ENCODE peak calls at places on chromosome 3, in eight cellular contexts. F, A, O, E, Y, M, V and Q are unnamed samples.

GRCh38 chr3:179512398-179512797 is 50.3 kb upstream of the ACTL6A start:
- DNase-seq in F (no peak), A (no peak), O (no peak), E (no peak), Y (no peak), M (no peak), V (no peak), Q (no peak)

GRCh38 chr3:146577662-146578061 is 27.5 kb downstream of the PLSCR5 start:
- DNase-seq in F (peak), A (peak), O (no peak), E (peak), Y (no peak), M (peak), V (no peak), Q (no peak)

GRCh38 chr3:57983734-57984518 is 24.3 kb upstream of the FLNB start:
- DNase-seq in F (peak), A (peak), O (peak), E (peak), Y (no peak), M (peak), V (peak), Q (peak)

GRCh38 chr3:127951276-127951675 is 36.2 kb downstream of the KBTBD12 start:
- DNase-seq in F (peak), A (no peak), O (no peak), E (no peak), Y (no peak), M (no peak), V (no peak), Q (no peak)

GRCh38 chr3:65354880-65355279 is 667.1 kb upstream of the ADAMTS9 start:
- DNase-seq in F (no peak), A (no peak), O (no peak), E (no peak), Y (no peak), M (no peak), V (no peak), Q (no peak)

GRCh38 chr3:168002786-168003368 is 92.8 kb downstream of the GOLIM4 start:
- DNase-seq in F (peak), A (no peak), O (peak), E (no peak), Y (no peak), M (peak), V (peak), Q (no peak)

GRCh38 chr3:34882764-34883163 is 756.6 kb upstream of the ARPP21 start:
- DNase-seq in F (peak), A (no peak), O (no peak), E (no peak), Y (no peak), M (peak), V (no peak), Q (no peak)

GRCh38 chr3:26579126-26579525 is 43.4 kb upstream of the LRRC3B start:
- DNase-seq in F (no peak), A (no peak), O (no peak), E (no peak), Y (no peak), M (no peak), V (no peak), Q (no peak)

GRCh38 chr3:59660376-59660775 is 610.6 kb upstream of the CFAP20DC start:
- DNase-seq in F (no peak), A (no peak), O (no peak), E (no peak), Y (no peak), M (no peak), V (peak), Q (no peak)

GRCh38 chr3:44896449-44896848 is 22.0 kb downstream of the TGM4 start:
- DNase-seq in F (no peak), A (no peak), O (no peak), E (no peak), Y (no peak), M (no peak), V (no peak), Q (no peak)

GRCh38 chr3:5186089-5186853 is 1.2 kb upstream of the EDEM1 start:
- DNase-seq in F (no peak), A (no peak), O (no peak), E (no peak), Y (no peak), M (no peak), V (no peak), Q (no peak)

GRCh38 chr3:195204360-195205166 is 66.4 kb downstream of the XXYLT1 start:
- DNase-seq in F (peak), A (no peak), O (no peak), E (no peak), Y (no peak), M (peak), V (peak), Q (no peak)

GRCh38 chr3:27573780-27574437 is 89.7 kb upstream of the SLC4A7 start:
- DNase-seq in F (no peak), A (no peak), O (no peak), E (no peak), Y (no peak), M (no peak), V (no peak), Q (no peak)

GRCh38 chr3:118402971-118403370 is 631.7 kb downstream of the IGSF11 start:
- DNase-seq in F (no peak), A (no peak), O (no peak), E (no peak), Y (no peak), M (no peak), V (no peak), Q (no peak)

GRCh38 chr3:136535906-136536305 is 216.3 kb downstream of the STAG1 start:
- DNase-seq in F (no peak), A (no peak), O (no peak), E (no peak), Y (no peak), M (peak), V (no peak), Q (no peak)

GRCh38 chr3:135627057-135627456 is 338.5 kb upstream of the PPP2R3A start:
- DNase-seq in F (no peak), A (no peak), O (no peak), E (no peak), Y (no peak), M (no peak), V (no peak), Q (no peak)

GRCh38 chr3:184314700-184315505 is 497 bp downstream of the EIF4G1 start:
- DNase-seq in F (peak), A (no peak), O (peak), E (peak), Y (peak), M (peak), V (peak), Q (no peak)

GRCh38 chr3:187994221-187995085 is 159.5 kb upstream of the LPP start:
- DNase-seq in F (peak), A (peak), O (peak), E (no peak), Y (no peak), M (peak), V (no peak), Q (peak)

GRCh38 chr3:38283810-38284775 is 2.0 kb downstream of the SLC22A14 start:
- DNase-seq in F (peak), A (no peak), O (no peak), E (no peak), Y (no peak), M (peak), V (no peak), Q (peak)

GRCh38 chr3:50303038-50303815 is at the start of gene HYAL1:
- DNase-seq in F (peak), A (no peak), O (no peak), E (peak), Y (peak), M (peak), V (peak), Q (no peak)
- H3K4me3 ChIP-seq in F (no peak), A (no peak), O (no peak), E (no peak), Y (peak), M (peak), V (peak), Q (no peak)

DNA sequence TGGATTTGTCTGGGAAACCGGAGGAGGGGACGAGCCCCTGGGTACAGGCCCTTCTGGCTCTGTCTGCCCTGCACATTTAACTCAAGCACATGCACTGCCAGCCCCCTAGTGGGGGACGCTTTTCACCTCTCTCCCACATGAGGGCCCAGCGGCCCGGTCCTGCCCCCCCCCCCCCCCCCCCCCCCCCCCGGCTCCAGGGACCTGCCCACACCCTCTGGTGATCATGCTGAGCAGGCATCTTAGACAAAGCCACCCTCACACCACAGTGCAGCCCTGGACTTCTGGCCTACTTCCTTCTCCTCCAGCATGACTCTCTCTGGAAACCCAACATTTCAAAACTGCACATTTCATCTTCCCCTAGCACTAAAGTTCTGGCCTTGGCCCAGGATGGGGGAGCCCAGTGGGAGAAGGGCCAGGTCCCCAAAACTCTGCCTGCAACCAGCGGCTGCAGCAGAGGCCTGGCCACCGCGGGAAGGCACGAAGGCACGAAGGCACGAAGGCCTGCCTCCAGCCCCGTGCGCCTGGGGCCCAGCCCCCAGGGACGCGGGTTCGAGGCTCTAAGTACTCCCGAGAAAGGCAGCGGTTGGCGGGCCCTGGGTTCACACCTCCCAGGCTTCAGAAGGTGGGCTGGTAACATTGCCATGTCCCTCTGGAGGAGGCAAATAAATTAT is 14.1 kb downstream of the KLF15 start:
- DNase-seq in F (peak), A (no peak), O (no peak), E (peak), Y (peak), M (peak), V (peak), Q (no peak)
- TF ChIP-seq CTCF in F (peak), A (peak), O (no peak), E (peak), Y (no peak), M (no peak), V (no peak), Q (no peak)

GRCh38 chr3:152830245-152830644 is 4.7 kb upstream of the P2RY1 start:
- DNase-seq in F (no peak), A (no peak), O (no peak), E (no peak), Y (no peak), M (no peak), V (no peak), Q (no peak)

GRCh38 chr3:152826476-152826875 is 8.5 kb upstream of the P2RY1 start:
- DNase-seq in F (no peak), A (no peak), O (no peak), E (no peak), Y (no peak), M (no peak), V (no peak), Q (no peak)

GRCh38 chr3:152827313-152827712 is 7.6 kb upstream of the P2RY1 start:
- DNase-seq in F (no peak), A (no peak), O (no peak), E (no peak), Y (no peak), M (no peak), V (no peak), Q (no peak)

GRCh38 chr3:152828075-152828840 is 6.7 kb upstream of the P2RY1 start:
- DNase-seq in F (no peak), A (no peak), O (no peak), E (no peak), Y (no peak), M (no peak), V (no peak), Q (no peak)

GRCh38 chr3:152825566-152825965 is 9.4 kb upstream of the P2RY1 start:
- DNase-seq in F (no peak), A (no peak), O (no peak), E (no peak), Y (no peak), M (no peak), V (no peak), Q (no peak)
- H3K4me3 ChIP-seq in F (no peak), A (no peak), O (no peak), E (no peak), Y (no peak), M (no peak), V (no peak), Q (no peak)

GRCh38 chr3:9934235-9934621 is 594 bp downstream of the CRELD1 start:
- DNase-seq in F (no peak), A (no peak), O (no peak), E (peak), Y (no peak), M (no peak), V (no peak), Q (no peak)
- TF ChIP-seq CTCF in F (peak), A (peak), O (peak), E (peak), Y (no peak), M (peak), V (peak), Q (peak)